ENCODE peak calls at places on chromosomes 2 and 18, in eight cellular contexts. A is posterior vena cava, M is A549, L is ELR, Z is pons, P is GM12891, D is ACHN, G is activated T-cell treated with anti-CD3 and anti-CD28 coated beads for 1 hour. H is an unnamed sample.
A peak's percentile ranks its signal among the peaks of the same experiment; 100 is the strongest.

GRCh38 chr18:62485684-62486083 is 37.1 kb upstream of the ZCCHC2 start:
- DNase-seq in G (no peak), A (no peak), D (peak; percentile 86), Z (no peak), L (peak; percentile 93), M (peak; percentile 60), P (no peak), H (no peak)

GRCh38 chr2:67145851-67146250 is 251.3 kb upstream of the ETAA1 start:
- DNase-seq in D (no peak), Z (no peak), G (no peak), M (no peak), A (no peak), P (no peak), L (no peak), H (no peak)

GRCh38 chr2:65402780-65403528 is 29.4 kb downstream of the SPRED2 start:
- DNase-seq in L (no peak), Z (no peak), G (no peak), P (no peak), D (no peak), M (no peak), A (no peak), H (no peak)

GRCh38 chr18:21857871-21858270 is 117.3 kb downstream of the MIB1 start:
- DNase-seq in L (no peak), G (no peak), Z (no peak), D (no peak), A (no peak), M (no peak), P (peak; percentile 2), H (peak; percentile 26)

GRCh38 chr2:101546376-101547058 is 71.6 kb upstream of the RFX8 start:
- DNase-seq in G (no peak), Z (no peak), M (no peak), L (peak; percentile 66), P (no peak), D (no peak), A (no peak), H (no peak)

GRCh38 chr2:217873371-217873770 is 129.4 kb downstream of the TNS1 start:
- DNase-seq in Z (no peak), D (no peak), L (no peak), M (no peak), G (no peak), A (no peak), P (no peak), H (no peak)

GRCh38 chr2:105617631-105618350 is 126.9 kb upstream of the NCK2 start:
- DNase-seq in G (no peak), P (no peak), D (no peak), M (no peak), A (no peak), Z (no peak), L (no peak), H (no peak)

GRCh38 chr2:151111599-151112278 is 149.9 kb downstream of the RBM43 start:
- DNase-seq in P (no peak), Z (no peak), A (no peak), L (peak; percentile 88), D (peak; percentile 49), G (no peak), M (no peak), H (no peak)

GRCh38 chr2:1791670-1792069 is 47.4 kb upstream of the PXDN start:
- DNase-seq in M (no peak), L (peak; percentile 31), D (no peak), Z (no peak), G (no peak), A (no peak), P (no peak), H (no peak)

GRCh38 chr2:179049546-179050311 is at the start of gene CCDC141:
- DNase-seq in L (no peak), D (no peak), M (no peak), A (no peak), P (no peak), G (no peak), Z (no peak), H (peak; percentile 24)

GRCh38 chr2:198173242-198173641 is 368.8 kb downstream of the PLCL1 start:
- DNase-seq in P (no peak), G (no peak), Z (peak; percentile 12), L (no peak), A (no peak), D (no peak), M (no peak), H (no peak)

GRCh38 chr2:240137596-240138274 is 1.6 kb upstream of the COPS9 start:
- DNase-seq in D (no peak), M (no peak), P (no peak), Z (no peak), L (no peak), A (peak; percentile 56), G (no peak), H (no peak)

GRCh38 chr2:240407090-240407489 is 28.4 kb upstream of the GPC1 start:
- DNase-seq in Z (no peak), A (no peak), L (no peak), P (no peak), G (no peak), D (no peak), M (no peak), H (no peak)

GRCh38 chr18:46433121-46433826 is 223.7 kb downstream of the LOXHD1 start:
- DNase-seq in G (no peak), P (no peak), M (no peak), D (no peak), Z (no peak), L (no peak), A (peak; percentile 70), H (no peak)

GRCh38 chr2:47083886-47084682 is 71.0 kb downstream of the STPG4 start:
- DNase-seq in L (no peak), A (peak; percentile 81), G (no peak), Z (no peak), D (no peak), P (no peak), M (no peak), H (no peak)

H was measured in GM13977.